ENCODE peak calls at places on chromosomes 3 and 15, in four cellular contexts. One of them, this sample, is unnamed.

GRCh38 chr15:42581272-42581730 is 5.9 kb downstream of the STARD9 start:
- DNase-seq in epithelial cell of esophagus: peak
- DNase-seq in A549: peak
- DNase-seq in fibroblast of the aortic adventitia: peak
- DNase-seq in this sample: no peak

GRCh38 chr3:110881069-110881468 is 190.5 kb upstream of the NECTIN3 start:
- DNase-seq in A549: no peak
- DNase-seq in fibroblast of the aortic adventitia: peak
- DNase-seq in epithelial cell of esophagus: peak
- DNase-seq in this sample: no peak

GRCh38 chr15:101641134-101641764 is 10.9 kb downstream of the TM2D3 start:
- DNase-seq in fibroblast of the aortic adventitia: peak
- DNase-seq in A549: peak
- DNase-seq in epithelial cell of esophagus: peak
- DNase-seq in this sample: no peak

GRCh38 chr15:38130739-38131498 is 121.7 kb upstream of the SPRED1 start:
- DNase-seq in fibroblast of the aortic adventitia: peak
- DNase-seq in epithelial cell of esophagus: peak
- DNase-seq in A549: no peak
- DNase-seq in this sample: peak

GRCh38 chr3:197792019-197792647 is 1.1 kb downstream of the LRCH3 start:
- DNase-seq in A549: no peak
- DNase-seq in epithelial cell of esophagus: peak
- DNase-seq in fibroblast of the aortic adventitia: peak
- DNase-seq in this sample: no peak

GRCh38 chr15:90642464-90643300 is 74.5 kb upstream of the BLM start:
- DNase-seq in A549: no peak
- DNase-seq in epithelial cell of esophagus: no peak
- DNase-seq in fibroblast of the aortic adventitia: no peak
- DNase-seq in this sample: no peak

GRCh38 chr3:10707984-10708868 is 107.8 kb upstream of the SLC6A11 start:
- DNase-seq in epithelial cell of esophagus: no peak
- DNase-seq in fibroblast of the aortic adventitia: no peak
- DNase-seq in A549: no peak
- DNase-seq in this sample: no peak

GRCh38 chr3:57423335-57423734 is 120.8 kb downstream of the DNAH12 start:
- DNase-seq in A549: no peak
- DNase-seq in epithelial cell of esophagus: no peak
- DNase-seq in fibroblast of the aortic adventitia: no peak
- DNase-seq in this sample: no peak

GRCh38 chr3:181782306-181782924 is 70.7 kb downstream of the SOX2 start:
- DNase-seq in fibroblast of the aortic adventitia: peak
- DNase-seq in A549: peak
- DNase-seq in epithelial cell of esophagus: peak
- DNase-seq in this sample: no peak

GRCh38 chr15:64695571-64695992 is 79.8 kb downstream of the RBPMS2 start:
- DNase-seq in A549: no peak
- DNase-seq in epithelial cell of esophagus: no peak
- DNase-seq in fibroblast of the aortic adventitia: no peak
- DNase-seq in this sample: no peak

GRCh38 chr3:43894176-43895049 is 203.7 kb downstream of the ABHD5 start:
- DNase-seq in epithelial cell of esophagus: peak
- DNase-seq in fibroblast of the aortic adventitia: peak
- DNase-seq in A549: peak
- DNase-seq in this sample: no peak

GRCh38 chr15:95558131-95558530 is 772.4 kb upstream of the NR2F2 start:
- DNase-seq in epithelial cell of esophagus: peak
- DNase-seq in A549: peak
- DNase-seq in fibroblast of the aortic adventitia: no peak
- DNase-seq in this sample: no peak

GRCh38 chr15:22888120-22888859 is 49.8 kb downstream of the NIPA2 start:
- DNase-seq in A549: peak
- DNase-seq in epithelial cell of esophagus: peak
- DNase-seq in fibroblast of the aortic adventitia: peak
- DNase-seq in this sample: peak

GRCh38 chr3:11661827-11662226 is 18.1 kb upstream of the VGLL4 start:
- DNase-seq in fibroblast of the aortic adventitia: peak
- DNase-seq in A549: no peak
- DNase-seq in epithelial cell of esophagus: peak
- DNase-seq in this sample: no peak

GRCh38 chr3:176302271-176302670 is 895.0 kb downstream of the TBL1XR1 start:
- DNase-seq in A549: no peak
- DNase-seq in epithelial cell of esophagus: no peak
- DNase-seq in fibroblast of the aortic adventitia: no peak
- DNase-seq in this sample: no peak

GRCh38 chr3:53044371-53045106 is 1.3 kb downstream of the SFMBT1 start:
- DNase-seq in epithelial cell of esophagus: peak
- DNase-seq in fibroblast of the aortic adventitia: peak
- DNase-seq in A549: peak
- DNase-seq in this sample: no peak

GRCh38 chr3:119659584-119660291 is 651 bp downstream of the POPDC2 start:
- DNase-seq in fibroblast of the aortic adventitia: no peak
- DNase-seq in epithelial cell of esophagus: no peak
- DNase-seq in A549: no peak
- DNase-seq in this sample: no peak

GRCh38 chr3:184361532-184361931 is at the start of the genes CLCN2 and POLR2H:
- DNase-seq in epithelial cell of esophagus: peak
- DNase-seq in fibroblast of the aortic adventitia: peak
- DNase-seq in A549: no peak
- DNase-seq in this sample: no peak

GRCh38 chr3:51680663-51681230 is 9.7 kb downstream of the TEX264 start:
- DNase-seq in fibroblast of the aortic adventitia: no peak
- DNase-seq in epithelial cell of esophagus: no peak
- DNase-seq in A549: no peak
- DNase-seq in this sample: no peak

GRCh38 chr3:188076176-188076575 is 77.8 kb upstream of the LPP start:
- DNase-seq in A549: no peak
- DNase-seq in epithelial cell of esophagus: no peak
- DNase-seq in fibroblast of the aortic adventitia: no peak
- DNase-seq in this sample: no peak

GRCh38 chr3:189800436-189800835 is 169.2 kb downstream of the TP63 start:
- DNase-seq in epithelial cell of esophagus: peak
- DNase-seq in A549: no peak
- DNase-seq in fibroblast of the aortic adventitia: no peak
- DNase-seq in this sample: no peak

GRCh38 chr3:10978956-10979355 is 13.6 kb upstream of the SLC6A1 start:
- DNase-seq in epithelial cell of esophagus: no peak
- DNase-seq in fibroblast of the aortic adventitia: no peak
- DNase-seq in A549: no peak
- DNase-seq in this sample: no peak

GRCh38 chr3:160757624-160758106 is 1.6 kb downstream of the PPM1L start:
- DNase-seq in epithelial cell of esophagus: no peak
- DNase-seq in A549: no peak
- DNase-seq in fibroblast of the aortic adventitia: no peak
- DNase-seq in this sample: no peak

GRCh38 chr3:64063207-64063981 is 40.1 kb upstream of the PSMD6 start:
- DNase-seq in A549: peak
- DNase-seq in epithelial cell of esophagus: peak
- DNase-seq in fibroblast of the aortic adventitia: peak
- DNase-seq in this sample: no peak

GRCh38 chr3:38560996-38561717 is 65.0 kb downstream of the EXOG start:
- DNase-seq in fibroblast of the aortic adventitia: no peak
- DNase-seq in A549: no peak
- DNase-seq in epithelial cell of esophagus: no peak
- DNase-seq in this sample: no peak

GRCh38 chr15:89654847-89655805 is at the start of gene KIF7:
- DNase-seq in epithelial cell of esophagus: peak
- DNase-seq in fibroblast of the aortic adventitia: peak
- DNase-seq in A549: peak
- DNase-seq in this sample: no peak

GRCh38 chr3:150293401-150294001 is 114.6 kb upstream of the TSC22D2 start:
- DNase-seq in epithelial cell of esophagus: peak
- DNase-seq in fibroblast of the aortic adventitia: peak
- DNase-seq in A549: no peak
- DNase-seq in this sample: peak

GRCh38 chr3:187811580-187812250 is 66.4 kb upstream of the BCL6 start:
- DNase-seq in A549: peak
- DNase-seq in fibroblast of the aortic adventitia: peak
- DNase-seq in epithelial cell of esophagus: peak
- DNase-seq in this sample: peak

GRCh38 chr15:70351391-70351790 is 253.7 kb upstream of the TLE3 start:
- DNase-seq in fibroblast of the aortic adventitia: no peak
- DNase-seq in A549: no peak
- DNase-seq in epithelial cell of esophagus: no peak
- DNase-seq in this sample: no peak

GRCh38 chr15:41790756-41791546 is 16.7 kb downstream of the MAPKBP1 start:
- DNase-seq in A549: no peak
- DNase-seq in epithelial cell of esophagus: peak
- DNase-seq in fibroblast of the aortic adventitia: peak
- DNase-seq in this sample: peak

GRCh38 chr15:31811641-31812040 is 218.7 kb upstream of the CHRNA7 start:
- DNase-seq in fibroblast of the aortic adventitia: no peak
- DNase-seq in epithelial cell of esophagus: no peak
- DNase-seq in A549: no peak
- DNase-seq in this sample: no peak

GRCh38 chr3:38374221-38374620 is 27.6 kb downstream of the XYLB start:
- DNase-seq in fibroblast of the aortic adventitia: no peak
- DNase-seq in epithelial cell of esophagus: no peak
- DNase-seq in A549: no peak
- DNase-seq in this sample: no peak

GRCh38 chr3:191688756-191689433 is 227.9 kb downstream of the PYDC2 start:
- DNase-seq in fibroblast of the aortic adventitia: no peak
- DNase-seq in epithelial cell of esophagus: no peak
- DNase-seq in A549: no peak
- DNase-seq in this sample: no peak

GRCh38 chr3:17872457-17872856 is 130.0 kb upstream of the TBC1D5 start:
- DNase-seq in epithelial cell of esophagus: no peak
- DNase-seq in fibroblast of the aortic adventitia: no peak
- DNase-seq in A549: no peak
- DNase-seq in this sample: no peak

GRCh38 chr3:15299036-15299435 is 33.4 kb downstream of the SH3BP5 start:
- DNase-seq in fibroblast of the aortic adventitia: peak
- DNase-seq in epithelial cell of esophagus: no peak
- DNase-seq in A549: no peak
- DNase-seq in this sample: no peak

GRCh38 chr15:85831415-85832113 is 36.8 kb upstream of the KLHL25 start:
- DNase-seq in fibroblast of the aortic adventitia: peak
- DNase-seq in epithelial cell of esophagus: peak
- DNase-seq in A549: peak
- DNase-seq in this sample: no peak

DNA sequence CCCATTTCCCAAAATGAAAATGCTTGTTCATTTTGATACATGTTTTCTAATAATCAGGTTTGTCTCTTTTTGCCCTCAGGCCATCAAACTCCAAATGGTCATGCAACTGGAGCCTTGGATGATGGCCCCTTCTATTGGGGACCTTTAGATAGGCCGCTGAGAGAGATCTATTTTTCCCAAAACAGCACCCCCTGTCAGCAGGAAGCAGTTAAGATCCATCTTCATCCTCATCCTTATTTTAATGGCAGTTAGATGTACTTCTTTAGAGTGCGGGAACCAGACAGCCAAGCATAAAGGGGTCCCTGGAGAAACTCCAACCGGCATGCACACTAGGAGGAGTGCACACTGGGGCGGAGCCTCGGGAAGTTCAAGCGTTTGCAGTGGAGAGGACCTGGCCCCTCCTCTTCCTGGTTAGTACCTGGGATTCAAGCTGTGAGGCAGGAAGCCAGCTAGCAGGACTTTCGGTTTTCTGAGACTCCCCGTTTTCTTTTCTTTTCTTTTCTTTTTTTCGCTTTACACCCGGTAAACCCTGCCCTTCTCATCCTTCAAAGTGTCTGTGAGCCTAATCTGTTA is 31.9 kb upstream of the STRIT1 start:
- DNase-seq in fibroblast of the aortic adventitia: no peak
- DNase-seq in A549: no peak
- DNase-seq in epithelial cell of esophagus: no peak
- DNase-seq in this sample: no peak
- TF ChIP-seq CTCF in fibroblast of the aortic adventitia: no peak
- TF ChIP-seq CTCF in A549: no peak
- TF ChIP-seq CTCF in epithelial cell of esophagus: no peak
- TF ChIP-seq CTCF in this sample: peak

GRCh38 chr3:13021141-13021933 is 51.9 kb downstream of the IQSEC1 start:
- DNase-seq in epithelial cell of esophagus: no peak
- DNase-seq in A549: no peak
- DNase-seq in fibroblast of the aortic adventitia: peak
- DNase-seq in this sample: no peak

GRCh38 chr3:13023251-13024055 is 49.8 kb downstream of the IQSEC1 start:
- DNase-seq in epithelial cell of esophagus: no peak
- DNase-seq in A549: peak
- DNase-seq in fibroblast of the aortic adventitia: peak
- DNase-seq in this sample: no peak

GRCh38 chr3:13024274-13024863 is 48.9 kb downstream of the IQSEC1 start:
- DNase-seq in A549: no peak
- DNase-seq in fibroblast of the aortic adventitia: no peak
- DNase-seq in epithelial cell of esophagus: no peak
- DNase-seq in this sample: no peak

GRCh38 chr3:13021934-13022265 is 51.3 kb downstream of the IQSEC1 start:
- DNase-seq in A549: no peak
- DNase-seq in fibroblast of the aortic adventitia: no peak
- DNase-seq in epithelial cell of esophagus: no peak
- DNase-seq in this sample: no peak

GRCh38 chr3:13022348-13023250 is 50.6 kb downstream of the IQSEC1 start:
- DNase-seq in fibroblast of the aortic adventitia: peak
- DNase-seq in epithelial cell of esophagus: no peak
- DNase-seq in A549: peak
- DNase-seq in this sample: peak
- H3K4me3 ChIP-seq in fibroblast of the aortic adventitia: peak
- H3K4me3 ChIP-seq in epithelial cell of esophagus: no peak
- H3K4me3 ChIP-seq in A549: no peak
- H3K4me3 ChIP-seq in this sample: no peak

GRCh38 chr15:35545316-35545824 is 595 bp downstream of the DPH6 start:
- DNase-seq in fibroblast of the aortic adventitia: peak
- DNase-seq in A549: peak
- DNase-seq in epithelial cell of esophagus: peak
- DNase-seq in this sample: no peak
- TF ChIP-seq CTCF in fibroblast of the aortic adventitia: no peak
- TF ChIP-seq CTCF in A549: no peak
- TF ChIP-seq CTCF in epithelial cell of esophagus: no peak
- TF ChIP-seq CTCF in this sample: no peak

GRCh38 chr3:61563614-61564404 is 2.4 kb downstream of the PTPRG start:
- DNase-seq in epithelial cell of esophagus: no peak
- DNase-seq in fibroblast of the aortic adventitia: no peak
- DNase-seq in A549: no peak
- DNase-seq in this sample: no peak
- H3K4me3 ChIP-seq in epithelial cell of esophagus: peak
- H3K4me3 ChIP-seq in fibroblast of the aortic adventitia: peak
- H3K4me3 ChIP-seq in A549: no peak
- H3K4me3 ChIP-seq in this sample: peak

GRCh38 chr3:125379483-125379882 is 4.4 kb upstream of the ZNF148 start:
- DNase-seq in fibroblast of the aortic adventitia: no peak
- DNase-seq in epithelial cell of esophagus: no peak
- DNase-seq in A549: no peak
- DNase-seq in this sample: no peak

GRCh38 chr3:125378762-125379161 is 3.6 kb upstream of the ZNF148 start:
- DNase-seq in A549: no peak
- DNase-seq in epithelial cell of esophagus: no peak
- DNase-seq in fibroblast of the aortic adventitia: no peak
- DNase-seq in this sample: no peak

GRCh38 chr3:125374501-125374995 is 577 bp downstream of the ZNF148 start:
- DNase-seq in fibroblast of the aortic adventitia: peak
- DNase-seq in A549: peak
- DNase-seq in epithelial cell of esophagus: peak
- DNase-seq in this sample: no peak

GRCh38 chr3:125375950-125376679 is 990 bp upstream of the ZNF148 start:
- DNase-seq in fibroblast of the aortic adventitia: peak
- DNase-seq in epithelial cell of esophagus: peak
- DNase-seq in A549: peak
- DNase-seq in this sample: no peak

GRCh38 chr3:125374996-125375941 is at the start of gene ZNF148:
- DNase-seq in fibroblast of the aortic adventitia: peak
- DNase-seq in epithelial cell of esophagus: peak
- DNase-seq in A549: peak
- DNase-seq in this sample: no peak
- TF ChIP-seq CTCF in fibroblast of the aortic adventitia: no peak
- TF ChIP-seq CTCF in epithelial cell of esophagus: no peak
- TF ChIP-seq CTCF in A549: no peak
- TF ChIP-seq CTCF in this sample: peak